ENCODE peak calls at places on chromosomes 12 and 14, in four cellular contexts. U, E, R and Y are unnamed samples.

GRCh38 chr14:73616831-73617230 is 4.5 kb downstream of the ACOT6 start:
- DNase-seq in R (no peak), U (no peak), E (no peak), Y (no peak)

GRCh38 chr12:106645074-106645421 is 62.2 kb downstream of the RFX4 start:
- DNase-seq in U (no peak), R (peak), E (no peak), Y (no peak)

GRCh38 chr12:124512667-124513296 is 54.6 kb downstream of the NCOR2 start:
- DNase-seq in R (peak), E (peak), U (no peak), Y (peak)

GRCh38 chr12:76307083-76307482 is 41.1 kb downstream of the BBS10 start:
- DNase-seq in R (no peak), U (no peak), E (no peak), Y (no peak)

GRCh38 chr14:47619397-47619796 is 56.0 kb downstream of the MDGA2 start:
- DNase-seq in U (no peak), R (no peak), E (no peak), Y (no peak)

GRCh38 chr12:49953961-49954835 is 3.7 kb downstream of the AQP2 start:
- DNase-seq in E (no peak), R (no peak), U (no peak), Y (no peak)

GRCh38 chr14:21990116-21990515 is 316.5 kb upstream of the OR4E1 start:
- DNase-seq in E (no peak), U (peak), R (no peak), Y (no peak)

GRCh38 chr12:85866929-85867776 is 6.9 kb upstream of the NTS start:
- DNase-seq in E (peak), R (peak), U (peak), Y (no peak)

GRCh38 chr12:54431911-54432814 is 13.1 kb upstream of the ITGA5 start:
- DNase-seq in R (no peak), U (no peak), E (peak), Y (peak)

GRCh38 chr12:12357697-12358476 is 1.0 kb downstream of the BORCS5 start:
- DNase-seq in U (no peak), R (no peak), E (no peak), Y (no peak)

GRCh38 chr12:75933136-75933535 is 98.4 kb downstream of the PHLDA1 start:
- DNase-seq in U (no peak), E (no peak), R (no peak), Y (no peak)

GRCh38 chr12:14186193-14186502 is 179.3 kb upstream of the ATF7IP start:
- DNase-seq in U (no peak), R (no peak), E (no peak), Y (no peak)

GRCh38 chr14:82621881-82622450 is 1088.3 kb upstream of the SEL1L start:
- DNase-seq in R (no peak), U (peak), E (no peak), Y (peak)

GRCh38 chr12:123990512-123990911 is 17.5 kb downstream of the ZNF664 start:
- DNase-seq in R (no peak), E (no peak), U (no peak), Y (no peak)

GRCh38 chr14:71524321-71524982 is 407.8 kb upstream of the RGS6 start:
- DNase-seq in E (no peak), U (no peak), R (no peak), Y (no peak)

GRCh38 chr14:94113073-94113472 is 2.5 kb downstream of the IFI27 start:
- DNase-seq in R (no peak), E (no peak), U (no peak), Y (no peak)

GRCh38 chr12:41795910-41796309 is 348.8 kb downstream of the GXYLT1 start:
- DNase-seq in U (peak), E (no peak), R (no peak), Y (peak)

GRCh38 chr12:21328578-21328977 is 6.1 kb downstream of the SLCO1A2 start:
- DNase-seq in E (no peak), U (no peak), R (no peak), Y (no peak)

GRCh38 chr14:92792885-92793284 is 1.2 kb upstream of the GOLGA5 start:
- DNase-seq in U (peak), R (no peak), E (no peak), Y (no peak)

GRCh38 chr12:96255077-96255476 is 60.9 kb downstream of the ELK3 start:
- DNase-seq in E (no peak), U (no peak), R (no peak), Y (no peak)

GRCh38 chr14:74459289-74459946 is 33.4 kb upstream of the SYNDIG1L start:
- DNase-seq in E (peak), U (peak), R (peak), Y (peak)

GRCh38 chr14:62209287-62209899 is 447.2 kb downstream of the SNAPC1 start:
- DNase-seq in U (no peak), R (no peak), E (no peak), Y (no peak)

GRCh38 chr12:27488479-27488878 is 35.5 kb upstream of the PPFIBP1 start:
- DNase-seq in R (no peak), U (no peak), E (no peak), Y (no peak)

GRCh38 chr12:113065126-113066007 is 8.8 kb downstream of the DTX1 start:
- DNase-seq in U (peak), R (no peak), E (peak), Y (peak)

GRCh38 chr12:122965356-122965755 is 907 bp downstream of the ABCB9 start:
- DNase-seq in U (no peak), E (no peak), R (no peak), Y (no peak)
- TF ChIP-seq ELF4 in U (no peak), E (no peak), R (no peak), Y (no peak)

GRCh38 chr14:101600336-101600890 is 39.1 kb downstream of the DIO3 start:
- DNase-seq in U (no peak), R (no peak), E (no peak), Y (no peak)

GRCh38 chr14:101600891-101601602 is 39.8 kb downstream of the DIO3 start:
- DNase-seq in E (no peak), U (no peak), R (no peak), Y (no peak)

GRCh38 chr14:101603096-101603495 is 41.8 kb downstream of the DIO3 start:
- DNase-seq in R (no peak), E (no peak), U (no peak), Y (no peak)

GRCh38 chr14:101602466-101602840 is 41.2 kb downstream of the DIO3 start:
- DNase-seq in E (no peak), U (no peak), R (no peak), Y (no peak)

GRCh38 chr14:101601603-101602465 is 40.5 kb downstream of the DIO3 start:
- DNase-seq in U (no peak), R (no peak), E (no peak), Y (no peak)
- TF ChIP-seq ELF4 in U (no peak), R (no peak), E (no peak), Y (no peak)

GRCh38 chr14:104296388-104297312 is 158.3 kb downstream of the KIF26A start:
- DNase-seq in R (no peak), U (no peak), E (no peak), Y (peak)

GRCh38 chr14:104297313-104297704 is 158.9 kb downstream of the KIF26A start:
- DNase-seq in R (no peak), U (no peak), E (no peak), Y (no peak)

GRCh38 chr14:104298458-104298857 is 160.1 kb downstream of the KIF26A start:
- DNase-seq in E (no peak), U (no peak), R (no peak), Y (no peak)

GRCh38 chr14:104295681-104296387 is 157.4 kb downstream of the KIF26A start:
- DNase-seq in U (no peak), R (no peak), E (no peak), Y (peak)

GRCh38 chr14:104297721-104298401 is 159.5 kb downstream of the KIF26A start:
- DNase-seq in R (no peak), U (no peak), E (no peak), Y (no peak)
- TF ChIP-seq ELF4 in R (no peak), U (no peak), E (no peak), Y (no peak)

DNA sequence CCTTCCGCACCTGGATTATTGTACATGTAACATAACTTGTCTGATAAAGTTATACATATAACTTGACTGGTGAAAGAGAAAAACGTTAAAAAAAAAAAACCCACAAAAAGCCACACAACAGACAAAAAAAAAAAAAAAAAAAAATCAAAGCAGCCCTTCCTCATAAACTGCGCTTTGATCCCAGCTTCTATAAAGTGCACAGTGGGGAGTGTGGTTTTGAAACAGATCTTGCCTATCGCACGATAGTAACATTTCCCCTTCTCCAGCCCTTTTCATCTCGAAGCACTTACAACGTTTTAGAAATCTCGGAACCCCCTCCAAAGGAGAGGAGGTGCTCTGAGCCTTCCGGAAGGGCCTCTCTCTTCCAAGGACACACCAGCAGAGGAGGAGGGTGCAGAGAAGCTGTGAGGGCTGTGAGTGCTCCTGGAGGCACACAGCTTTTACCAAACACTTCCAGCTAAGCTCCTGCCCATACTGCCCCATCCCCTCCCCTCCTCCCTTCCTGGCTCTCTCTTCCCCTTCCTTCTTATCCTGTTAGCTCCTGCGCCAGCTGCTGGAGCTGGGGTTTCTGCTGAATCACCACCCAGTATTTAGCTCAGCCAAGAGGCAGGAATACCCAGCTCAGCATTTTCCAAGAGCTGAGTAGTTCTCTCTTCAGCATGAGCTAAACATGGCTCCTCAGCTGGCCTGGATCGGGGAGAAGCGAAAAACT is 28.4 kb downstream of the SLC7A8 start:
- DNase-seq in R (no peak), U (no peak), E (peak), Y (peak)
- TF ChIP-seq ELF4 in R (no peak), U (no peak), E (no peak), Y (no peak)

DNA sequence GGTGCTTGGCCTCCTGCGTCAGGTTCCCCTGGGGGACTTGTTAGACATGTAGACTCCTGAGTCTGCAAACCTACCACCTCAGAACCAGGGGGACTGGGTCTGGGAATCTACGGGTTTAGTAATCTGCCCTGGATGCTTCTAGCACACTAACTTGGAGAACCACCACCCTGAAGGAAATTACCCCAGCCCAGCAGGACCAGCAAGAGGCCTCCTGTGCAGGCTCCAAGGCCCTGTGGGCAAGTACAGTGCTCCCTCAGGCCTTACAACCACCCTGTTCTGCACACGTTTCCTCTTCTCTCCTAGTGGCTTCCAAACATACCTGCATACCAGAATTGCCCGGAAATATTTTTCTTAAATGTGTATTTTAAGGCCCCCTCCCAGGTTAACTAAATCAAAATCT is 423.0 kb downstream of the FUT8 start:
- DNase-seq in R (no peak), E (no peak), U (no peak), Y (no peak)
- TF ChIP-seq ELF4 in R (no peak), E (no peak), U (no peak), Y (no peak)

GRCh38 chr12:111427417-111428074 is 21.8 kb downstream of the SH2B3 start:
- DNase-seq in R (no peak), U (no peak), E (no peak), Y (no peak)

GRCh38 chr12:111426341-111427185 is 20.8 kb downstream of the SH2B3 start:
- DNase-seq in E (no peak), R (no peak), U (no peak), Y (no peak)

GRCh38 chr12:111424189-111424792 is 18.6 kb downstream of the SH2B3 start:
- DNase-seq in R (no peak), E (no peak), U (no peak), Y (no peak)

GRCh38 chr12:111425655-111426054 is 19.9 kb downstream of the SH2B3 start:
- DNase-seq in E (no peak), U (no peak), R (no peak), Y (no peak)

GRCh38 chr12:111424793-111425251 is 19.1 kb downstream of the SH2B3 start:
- DNase-seq in U (no peak), E (no peak), R (no peak), Y (no peak)
- TF ChIP-seq ELF4 in U (no peak), E (no peak), R (no peak), Y (no peak)

GRCh38 chr12:80681-81190 is 14.2 kb downstream of the IQSEC3 start:
- DNase-seq in U (no peak), E (no peak), R (no peak), Y (no peak)
- TF ChIP-seq ELF4 in U (no peak), E (no peak), R (no peak), Y (no peak)

GRCh38 chr14:36512585-36513003 is 7.4 kb downstream of the NKX2-1 start:
- DNase-seq in E (no peak), U (no peak), R (no peak), Y (no peak)
- TF ChIP-seq ELF4 in E (no peak), U (no peak), R (no peak), Y (no peak)